ENCODE peak calls at places on chromosome 13, in eight cellular contexts. One of them, this sample, is unnamed.

GRCh38 chr13:44237276-44237767 is 136.3 kb upstream of the SERP2 start:
- DNase-seq in Panc1: no peak
- DNase-seq in upper lobe of right lung: no peak
- DNase-seq in cardiac muscle cell: peak
- DNase-seq in DND-41: no peak
- DNase-seq in brain microvascular endothelial cell: peak
- DNase-seq in stomach: no peak
- DNase-seq in ovary: peak
- DNase-seq in this sample: no peak

GRCh38 chr13:31310781-31311180 is 111.0 kb downstream of the B3GLCT start:
- DNase-seq in Panc1: no peak
- DNase-seq in upper lobe of right lung: no peak
- DNase-seq in brain microvascular endothelial cell: no peak
- DNase-seq in cardiac muscle cell: no peak
- DNase-seq in DND-41: no peak
- DNase-seq in stomach: no peak
- DNase-seq in ovary: no peak
- DNase-seq in this sample: no peak

GRCh38 chr13:65914707-65915106 is 1315.4 kb downstream of the PCDH9 start:
- DNase-seq in cardiac muscle cell: no peak
- DNase-seq in DND-41: no peak
- DNase-seq in brain microvascular endothelial cell: peak
- DNase-seq in upper lobe of right lung: no peak
- DNase-seq in Panc1: no peak
- DNase-seq in stomach: no peak
- DNase-seq in ovary: no peak
- DNase-seq in this sample: no peak

GRCh38 chr13:98839826-98840769 is 87.6 kb upstream of the SLC15A1 start:
- DNase-seq in stomach: peak
- DNase-seq in DND-41: peak
- DNase-seq in upper lobe of right lung: peak
- DNase-seq in Panc1: peak
- DNase-seq in cardiac muscle cell: peak
- DNase-seq in ovary: peak
- DNase-seq in brain microvascular endothelial cell: peak
- DNase-seq in this sample: peak

GRCh38 chr13:113535381-113535781 is 44.9 kb upstream of the DCUN1D2 start:
- DNase-seq in cardiac muscle cell: no peak
- DNase-seq in brain microvascular endothelial cell: no peak
- DNase-seq in ovary: no peak
- DNase-seq in upper lobe of right lung: peak
- DNase-seq in stomach: no peak
- DNase-seq in DND-41: no peak
- DNase-seq in Panc1: no peak
- DNase-seq in this sample: no peak

GRCh38 chr13:89862691-89863036 is 1484.8 kb upstream of the MIR17HG start:
- DNase-seq in ovary: no peak
- DNase-seq in cardiac muscle cell: no peak
- DNase-seq in upper lobe of right lung: no peak
- DNase-seq in DND-41: no peak
- DNase-seq in Panc1: no peak
- DNase-seq in brain microvascular endothelial cell: no peak
- DNase-seq in stomach: no peak
- DNase-seq in this sample: no peak

GRCh38 chr13:101149735-101150380 is 266.4 kb downstream of the NALCN start:
- DNase-seq in cardiac muscle cell: peak
- DNase-seq in brain microvascular endothelial cell: peak
- DNase-seq in stomach: no peak
- DNase-seq in ovary: no peak
- DNase-seq in Panc1: no peak
- DNase-seq in upper lobe of right lung: no peak
- DNase-seq in DND-41: peak
- DNase-seq in this sample: no peak

GRCh38 chr13:76853481-76853880 is 32.7 kb downstream of the KCTD12 start:
- DNase-seq in Panc1: no peak
- DNase-seq in DND-41: no peak
- DNase-seq in stomach: no peak
- DNase-seq in brain microvascular endothelial cell: no peak
- DNase-seq in cardiac muscle cell: no peak
- DNase-seq in upper lobe of right lung: no peak
- DNase-seq in ovary: no peak
- DNase-seq in this sample: no peak

GRCh38 chr13:104376588-104376987 is 1310.4 kb upstream of the SLC10A2 start:
- DNase-seq in ovary: no peak
- DNase-seq in Panc1: no peak
- DNase-seq in brain microvascular endothelial cell: no peak
- DNase-seq in upper lobe of right lung: no peak
- DNase-seq in DND-41: no peak
- DNase-seq in stomach: no peak
- DNase-seq in cardiac muscle cell: no peak
- DNase-seq in this sample: no peak

GRCh38 chr13:110645750-110646149 is 30.4 kb downstream of the NAXD start:
- DNase-seq in cardiac muscle cell: no peak
- DNase-seq in upper lobe of right lung: no peak
- DNase-seq in brain microvascular endothelial cell: no peak
- DNase-seq in ovary: no peak
- DNase-seq in stomach: no peak
- DNase-seq in DND-41: no peak
- DNase-seq in Panc1: no peak
- DNase-seq in this sample: no peak

GRCh38 chr13:107553838-107554237 is 661.5 kb downstream of the LIG4 start:
- DNase-seq in upper lobe of right lung: no peak
- DNase-seq in brain microvascular endothelial cell: peak
- DNase-seq in Panc1: no peak
- DNase-seq in stomach: no peak
- DNase-seq in cardiac muscle cell: peak
- DNase-seq in ovary: no peak
- DNase-seq in DND-41: no peak
- DNase-seq in this sample: no peak

GRCh38 chr13:30569901-30570576 is 47.7 kb upstream of the USPL1 start:
- DNase-seq in upper lobe of right lung: no peak
- DNase-seq in cardiac muscle cell: no peak
- DNase-seq in DND-41: no peak
- DNase-seq in brain microvascular endothelial cell: peak
- DNase-seq in ovary: peak
- DNase-seq in stomach: peak
- DNase-seq in Panc1: no peak
- DNase-seq in this sample: no peak

GRCh38 chr13:22357132-22357531 is 686.3 kb downstream of the FGF9 start:
- DNase-seq in ovary: no peak
- DNase-seq in brain microvascular endothelial cell: no peak
- DNase-seq in upper lobe of right lung: no peak
- DNase-seq in cardiac muscle cell: peak
- DNase-seq in stomach: no peak
- DNase-seq in Panc1: no peak
- DNase-seq in DND-41: no peak
- DNase-seq in this sample: no peak

GRCh38 chr13:41411536-41411935 is 45.8 kb upstream of the RGCC start:
- DNase-seq in cardiac muscle cell: no peak
- DNase-seq in DND-41: no peak
- DNase-seq in stomach: no peak
- DNase-seq in Panc1: no peak
- DNase-seq in ovary: no peak
- DNase-seq in upper lobe of right lung: no peak
- DNase-seq in brain microvascular endothelial cell: peak
- DNase-seq in this sample: peak

DNA sequence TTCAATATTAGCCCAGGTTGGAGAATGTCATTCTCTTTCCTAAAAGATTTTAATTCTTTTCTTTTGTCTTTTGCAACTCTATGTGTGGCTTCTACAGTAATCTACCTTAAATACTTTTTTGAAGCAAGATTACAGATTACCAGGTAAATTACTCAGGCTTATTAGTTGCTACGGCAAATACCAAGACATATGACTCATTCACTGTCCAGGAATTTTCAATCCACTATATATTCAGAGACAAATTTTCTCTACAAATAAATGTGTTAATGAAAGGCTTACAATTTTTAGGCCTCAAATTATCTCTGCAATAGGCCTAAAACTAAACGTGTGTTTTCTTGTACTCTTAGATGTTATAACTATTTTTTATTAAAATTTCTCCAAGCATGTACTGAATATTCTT is 631.3 kb downstream of the DIAPH3 start:
- DNase-seq in Panc1: no peak
- DNase-seq in upper lobe of right lung: no peak
- DNase-seq in brain microvascular endothelial cell: no peak
- DNase-seq in stomach: no peak
- DNase-seq in cardiac muscle cell: no peak
- DNase-seq in DND-41: no peak
- DNase-seq in ovary: no peak
- DNase-seq in this sample: no peak
- H3K27ac ChIP-seq in Panc1: no peak
- H3K27ac ChIP-seq in upper lobe of right lung: no peak
- H3K27ac ChIP-seq in brain microvascular endothelial cell: peak
- H3K27ac ChIP-seq in stomach: no peak
- H3K27ac ChIP-seq in cardiac muscle cell: peak
- H3K27ac ChIP-seq in DND-41: no peak
- H3K27ac ChIP-seq in ovary: no peak
- H3K27ac ChIP-seq in this sample: no peak

GRCh38 chr13:102930566-102930965 is 84.7 kb downstream of the ERCC5 start:
- DNase-seq in Panc1: no peak
- DNase-seq in stomach: no peak
- DNase-seq in upper lobe of right lung: no peak
- DNase-seq in DND-41: no peak
- DNase-seq in cardiac muscle cell: no peak
- DNase-seq in brain microvascular endothelial cell: no peak
- DNase-seq in ovary: no peak
- DNase-seq in this sample: no peak

GRCh38 chr13:102935896-102936321 is 90.1 kb downstream of the ERCC5 start:
- DNase-seq in upper lobe of right lung: no peak
- DNase-seq in DND-41: no peak
- DNase-seq in cardiac muscle cell: no peak
- DNase-seq in stomach: no peak
- DNase-seq in Panc1: no peak
- DNase-seq in ovary: no peak
- DNase-seq in brain microvascular endothelial cell: no peak
- DNase-seq in this sample: no peak

GRCh38 chr13:102928971-102929370 is 83.1 kb downstream of the ERCC5 start:
- DNase-seq in stomach: no peak
- DNase-seq in Panc1: no peak
- DNase-seq in upper lobe of right lung: no peak
- DNase-seq in brain microvascular endothelial cell: no peak
- DNase-seq in ovary: no peak
- DNase-seq in DND-41: no peak
- DNase-seq in cardiac muscle cell: no peak
- DNase-seq in this sample: no peak

DNA sequence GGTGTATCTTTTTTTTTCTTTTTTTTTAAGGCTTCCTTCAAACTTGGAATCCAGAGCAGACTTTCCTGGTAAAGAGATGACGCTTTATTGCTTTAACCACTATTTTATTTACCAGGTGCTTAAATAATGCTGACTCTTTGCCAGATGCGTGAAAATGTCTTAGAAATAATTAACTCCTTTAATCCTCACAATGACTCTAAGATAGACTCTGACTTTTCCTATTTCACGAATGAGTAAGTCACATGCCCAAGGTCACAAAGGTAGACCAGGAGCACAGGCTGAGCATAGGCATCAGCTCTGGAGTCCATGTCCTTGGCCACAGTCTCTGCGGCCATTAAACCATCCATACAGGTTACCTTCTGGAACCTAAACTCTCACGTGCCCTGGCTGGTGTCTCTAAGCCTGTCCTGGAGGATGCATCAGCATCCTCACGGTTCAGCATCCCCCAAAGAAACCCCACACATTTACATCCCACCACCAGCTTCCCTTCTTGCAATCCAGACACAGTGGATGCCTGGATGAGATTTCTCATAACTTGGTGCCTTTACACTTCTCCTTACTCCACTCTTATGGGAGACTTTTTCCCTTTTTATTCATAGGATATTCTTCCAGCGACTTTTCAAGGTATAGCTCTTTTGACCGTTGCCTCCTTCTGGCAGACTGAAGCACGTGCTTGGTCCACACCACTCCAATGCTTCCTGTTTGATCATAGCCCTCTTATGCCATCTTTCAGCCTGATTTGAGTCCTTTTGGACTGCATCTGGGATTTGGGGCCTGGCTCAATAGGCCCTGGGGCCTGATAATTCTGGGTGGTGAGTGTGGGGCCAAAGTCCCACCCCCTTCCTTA is 87.5 kb downstream of the ERCC5 start:
- DNase-seq in ovary: no peak
- DNase-seq in stomach: no peak
- DNase-seq in Panc1: no peak
- DNase-seq in cardiac muscle cell: no peak
- DNase-seq in upper lobe of right lung: no peak
- DNase-seq in DND-41: no peak
- DNase-seq in brain microvascular endothelial cell: no peak
- DNase-seq in this sample: no peak
- TF ChIP-seq CTCF in ovary: no peak
- TF ChIP-seq CTCF in stomach: no peak
- TF ChIP-seq CTCF in Panc1: no peak
- TF ChIP-seq CTCF in cardiac muscle cell: no peak
- TF ChIP-seq CTCF in upper lobe of right lung: no peak
- TF ChIP-seq CTCF in DND-41: no peak
- TF ChIP-seq CTCF in brain microvascular endothelial cell: no peak
- TF ChIP-seq CTCF in this sample: no peak

GRCh38 chr13:97242755-97243497 is 20.8 kb downstream of the MBNL2 start:
- DNase-seq in DND-41: no peak
- DNase-seq in ovary: no peak
- DNase-seq in stomach: no peak
- DNase-seq in upper lobe of right lung: no peak
- DNase-seq in Panc1: no peak
- DNase-seq in cardiac muscle cell: no peak
- DNase-seq in brain microvascular endothelial cell: no peak
- DNase-seq in this sample: no peak

GRCh38 chr13:97240789-97241734 is 18.9 kb downstream of the MBNL2 start:
- DNase-seq in Panc1: no peak
- DNase-seq in upper lobe of right lung: no peak
- DNase-seq in ovary: no peak
- DNase-seq in stomach: no peak
- DNase-seq in cardiac muscle cell: peak
- DNase-seq in brain microvascular endothelial cell: no peak
- DNase-seq in DND-41: no peak
- DNase-seq in this sample: no peak

GRCh38 chr13:97239943-97240788 is 18.0 kb downstream of the MBNL2 start:
- DNase-seq in upper lobe of right lung: no peak
- DNase-seq in cardiac muscle cell: no peak
- DNase-seq in brain microvascular endothelial cell: no peak
- DNase-seq in stomach: no peak
- DNase-seq in Panc1: no peak
- DNase-seq in ovary: no peak
- DNase-seq in DND-41: no peak
- DNase-seq in this sample: no peak

GRCh38 chr13:97243915-97244820 is 22.0 kb downstream of the MBNL2 start:
- DNase-seq in upper lobe of right lung: no peak
- DNase-seq in Panc1: no peak
- DNase-seq in stomach: no peak
- DNase-seq in brain microvascular endothelial cell: no peak
- DNase-seq in ovary: no peak
- DNase-seq in cardiac muscle cell: no peak
- DNase-seq in DND-41: no peak
- DNase-seq in this sample: no peak

GRCh38 chr13:97241761-97242160 is 19.6 kb downstream of the MBNL2 start:
- DNase-seq in upper lobe of right lung: no peak
- DNase-seq in DND-41: no peak
- DNase-seq in stomach: no peak
- DNase-seq in Panc1: no peak
- DNase-seq in ovary: no peak
- DNase-seq in cardiac muscle cell: no peak
- DNase-seq in brain microvascular endothelial cell: no peak
- DNase-seq in this sample: no peak
- H3K27ac ChIP-seq in upper lobe of right lung: peak
- H3K27ac ChIP-seq in DND-41: no peak
- H3K27ac ChIP-seq in stomach: peak
- H3K27ac ChIP-seq in Panc1: peak
- H3K27ac ChIP-seq in ovary: no peak
- H3K27ac ChIP-seq in cardiac muscle cell: no peak
- H3K27ac ChIP-seq in brain microvascular endothelial cell: no peak
- H3K27ac ChIP-seq in this sample: no peak

GRCh38 chr13:79501538-79502232 is 20.7 kb downstream of the NDFIP2 start:
- DNase-seq in brain microvascular endothelial cell: no peak
- DNase-seq in DND-41: no peak
- DNase-seq in cardiac muscle cell: no peak
- DNase-seq in ovary: no peak
- DNase-seq in upper lobe of right lung: no peak
- DNase-seq in stomach: no peak
- DNase-seq in Panc1: no peak
- DNase-seq in this sample: no peak
- TF ChIP-seq CTCF in brain microvascular endothelial cell: no peak
- TF ChIP-seq CTCF in DND-41: no peak
- TF ChIP-seq CTCF in cardiac muscle cell: no peak
- TF ChIP-seq CTCF in ovary: no peak
- TF ChIP-seq CTCF in upper lobe of right lung: no peak
- TF ChIP-seq CTCF in stomach: no peak
- TF ChIP-seq CTCF in Panc1: no peak
- TF ChIP-seq CTCF in this sample: no peak